ENCODE peak calls at places on chromosomes 2 and 18, in seven cellular contexts. One of them, this sample, is unnamed.

GRCh38 chr2:217286833-217287232 is 427.0 kb upstream of the TNP1 start:
- DNase-seq in sigmoid colon: no peak
- DNase-seq in ovary: no peak
- DNase-seq in tibial nerve: no peak
- DNase-seq in transverse colon: no peak
- DNase-seq in stomach: no peak
- DNase-seq in K562: no peak
- DNase-seq in this sample: no peak

GRCh38 chr2:169818241-169818640 is 6.5 kb downstream of the METTL5 start:
- DNase-seq in sigmoid colon: no peak
- DNase-seq in ovary: no peak
- DNase-seq in tibial nerve: no peak
- DNase-seq in transverse colon: no peak
- DNase-seq in stomach: no peak
- DNase-seq in K562: no peak
- DNase-seq in this sample: no peak

GRCh38 chr2:240570531-240571313 is 2.4 kb downstream of the RNPEPL1 start:
- DNase-seq in sigmoid colon: peak; percentile 59
- DNase-seq in ovary: peak; percentile 13
- DNase-seq in tibial nerve: no peak
- DNase-seq in transverse colon: peak; percentile 7
- DNase-seq in stomach: peak; percentile 21
- DNase-seq in K562: no peak
- DNase-seq in this sample: peak; percentile 57

GRCh38 chr2:231199219-231199618 is 788 bp downstream of the ARMC9 start:
- DNase-seq in sigmoid colon: peak; percentile 69
- DNase-seq in ovary: no peak
- DNase-seq in tibial nerve: no peak
- DNase-seq in transverse colon: no peak
- DNase-seq in stomach: no peak
- DNase-seq in K562: no peak
- DNase-seq in this sample: no peak

GRCh38 chr2:135742307-135742838 is 718 bp downstream of the UBXN4 start:
- DNase-seq in sigmoid colon: no peak
- DNase-seq in ovary: no peak
- DNase-seq in tibial nerve: peak; percentile 32
- DNase-seq in transverse colon: peak; percentile 36
- DNase-seq in stomach: peak; percentile 35
- DNase-seq in K562: no peak
- DNase-seq in this sample: peak; percentile 90

GRCh38 chr2:159010340-159010739 is 41.9 kb downstream of the TANC1 start:
- DNase-seq in sigmoid colon: no peak
- DNase-seq in ovary: no peak
- DNase-seq in tibial nerve: no peak
- DNase-seq in transverse colon: no peak
- DNase-seq in stomach: no peak
- DNase-seq in K562: no peak
- DNase-seq in this sample: peak; percentile 45

GRCh38 chr2:102485151-102485769 is 12.2 kb downstream of the SLC9A4 start:
- DNase-seq in sigmoid colon: no peak
- DNase-seq in ovary: no peak
- DNase-seq in tibial nerve: no peak
- DNase-seq in transverse colon: no peak
- DNase-seq in stomach: no peak
- DNase-seq in K562: no peak
- DNase-seq in this sample: no peak

GRCh38 chr2:151238527-151239487 is 22.9 kb downstream of the RBM43 start:
- DNase-seq in sigmoid colon: peak; percentile 83
- DNase-seq in ovary: peak; percentile 26
- DNase-seq in tibial nerve: peak; percentile 70
- DNase-seq in transverse colon: peak; percentile 27
- DNase-seq in stomach: no peak
- DNase-seq in K562: peak; percentile 64
- DNase-seq in this sample: no peak

GRCh38 chr18:42038936-42039335 is 83.9 kb downstream of the PIK3C3 start:
- DNase-seq in sigmoid colon: no peak
- DNase-seq in ovary: no peak
- DNase-seq in tibial nerve: no peak
- DNase-seq in transverse colon: no peak
- DNase-seq in stomach: no peak
- DNase-seq in K562: no peak
- DNase-seq in this sample: no peak

GRCh38 chr18:32470136-32470712 is 458 bp downstream of the GAREM1 start:
- DNase-seq in sigmoid colon: peak; percentile 79
- DNase-seq in ovary: peak; percentile 40
- DNase-seq in tibial nerve: no peak
- DNase-seq in transverse colon: peak; percentile 40
- DNase-seq in stomach: peak; percentile 45
- DNase-seq in K562: no peak
- DNase-seq in this sample: no peak

GRCh38 chr2:111121873-111122630 is 1.3 kb downstream of the BCL2L11 start:
- DNase-seq in sigmoid colon: peak; percentile 92
- DNase-seq in ovary: peak; percentile 82
- DNase-seq in tibial nerve: peak; percentile 69
- DNase-seq in transverse colon: peak; percentile 91
- DNase-seq in stomach: peak; percentile 91
- DNase-seq in K562: peak; percentile 82
- DNase-seq in this sample: peak; percentile 99

GRCh38 chr2:144071461-144071860 is 448.5 kb downstream of the ZEB2 start:
- DNase-seq in sigmoid colon: no peak
- DNase-seq in ovary: no peak
- DNase-seq in tibial nerve: no peak
- DNase-seq in transverse colon: no peak
- DNase-seq in stomach: no peak
- DNase-seq in K562: no peak
- DNase-seq in this sample: no peak

GRCh38 chr18:3449702-3450357 is at the start of gene TGIF1:
- DNase-seq in sigmoid colon: peak; percentile 94
- DNase-seq in ovary: peak; percentile 82
- DNase-seq in tibial nerve: peak; percentile 82
- DNase-seq in transverse colon: peak; percentile 88
- DNase-seq in stomach: peak; percentile 83
- DNase-seq in K562: peak; percentile 87
- DNase-seq in this sample: peak; percentile 94

GRCh38 chr2:7707723-7708122 is 790.5 kb downstream of the RNF144A start:
- DNase-seq in sigmoid colon: no peak
- DNase-seq in ovary: no peak
- DNase-seq in tibial nerve: no peak
- DNase-seq in transverse colon: no peak
- DNase-seq in stomach: no peak
- DNase-seq in K562: no peak
- DNase-seq in this sample: no peak
- TF ChIP-seq EP300 in sigmoid colon: no peak
- TF ChIP-seq EP300 in ovary: no peak
- TF ChIP-seq EP300 in tibial nerve: no peak
- TF ChIP-seq EP300 in transverse colon: no peak
- TF ChIP-seq EP300 in stomach: no peak
- TF ChIP-seq EP300 in K562: no peak
- TF ChIP-seq EP300 in this sample: no peak

GRCh38 chr18:172361-172760 is 14.0 kb downstream of the USP14 start:
- DNase-seq in sigmoid colon: no peak
- DNase-seq in ovary: no peak
- DNase-seq in tibial nerve: no peak
- DNase-seq in transverse colon: no peak
- DNase-seq in stomach: no peak
- DNase-seq in K562: no peak
- DNase-seq in this sample: no peak
- H3K36me3 ChIP-seq in sigmoid colon: peaks cover 8% of the 10 kb centered on the region
- H3K36me3 ChIP-seq in ovary: no peaks in the 10 kb centered on the region
- H3K36me3 ChIP-seq in tibial nerve: no peaks in the 10 kb centered on the region
- H3K36me3 ChIP-seq in transverse colon: no peaks in the 10 kb centered on the region
- H3K36me3 ChIP-seq in stomach: peaks cover 73% of the 10 kb centered on the region
- H3K36me3 ChIP-seq in K562: peaks cover 67% of the 10 kb centered on the region
- H3K36me3 ChIP-seq in this sample: peaks cover 26% of the 10 kb centered on the region

GRCh38 chr2:53740170-53740569 is 27.4 kb upstream of the CHAC2 start:
- DNase-seq in sigmoid colon: no peak
- DNase-seq in ovary: no peak
- DNase-seq in tibial nerve: no peak
- DNase-seq in transverse colon: no peak
- DNase-seq in stomach: no peak
- DNase-seq in K562: no peak
- DNase-seq in this sample: no peak
- TF ChIP-seq CTCF in sigmoid colon: peak; percentile 26
- TF ChIP-seq CTCF in ovary: no peak
- TF ChIP-seq CTCF in tibial nerve: peak; percentile 4
- TF ChIP-seq CTCF in transverse colon: peak; percentile 24
- TF ChIP-seq CTCF in stomach: no peak
- TF ChIP-seq CTCF in K562: no peak
- TF ChIP-seq CTCF in this sample: no peak

GRCh38 chr2:118090387-118091139 is 2.3 kb downstream of the INSIG2 start:
- DNase-seq in sigmoid colon: no peak
- DNase-seq in ovary: no peak
- DNase-seq in tibial nerve: no peak
- DNase-seq in transverse colon: no peak
- DNase-seq in stomach: no peak
- DNase-seq in K562: no peak
- DNase-seq in this sample: no peak

GRCh38 chr2:118091140-118091478 is 2.8 kb downstream of the INSIG2 start:
- DNase-seq in sigmoid colon: no peak
- DNase-seq in ovary: no peak
- DNase-seq in tibial nerve: no peak
- DNase-seq in transverse colon: no peak
- DNase-seq in stomach: no peak
- DNase-seq in K562: no peak
- DNase-seq in this sample: no peak

GRCh38 chr2:118086024-118086633 is 2.1 kb upstream of the INSIG2 start:
- DNase-seq in sigmoid colon: no peak
- DNase-seq in ovary: no peak
- DNase-seq in tibial nerve: no peak
- DNase-seq in transverse colon: no peak
- DNase-seq in stomach: no peak
- DNase-seq in K562: no peak
- DNase-seq in this sample: no peak

GRCh38 chr2:118089015-118089800 is 937 bp downstream of the INSIG2 start:
- DNase-seq in sigmoid colon: no peak
- DNase-seq in ovary: no peak
- DNase-seq in tibial nerve: no peak
- DNase-seq in transverse colon: peak; percentile 31
- DNase-seq in stomach: peak; percentile 34
- DNase-seq in K562: peak; percentile 22
- DNase-seq in this sample: no peak

GRCh38 chr2:118088051-118089014 is at the start of gene INSIG2:
- DNase-seq in sigmoid colon: peak; percentile 94
- DNase-seq in ovary: peak; percentile 87
- DNase-seq in tibial nerve: peak; percentile 79
- DNase-seq in transverse colon: peak; percentile 96
- DNase-seq in stomach: peak; percentile 96
- DNase-seq in K562: peak; percentile 91
- DNase-seq in this sample: peak; percentile 98
- TF ChIP-seq EP300 in sigmoid colon: no peak
- TF ChIP-seq EP300 in ovary: no peak
- TF ChIP-seq EP300 in tibial nerve: peak; percentile 75
- TF ChIP-seq EP300 in transverse colon: no peak
- TF ChIP-seq EP300 in stomach: no peak
- TF ChIP-seq EP300 in K562: peak; percentile 25
- TF ChIP-seq EP300 in this sample: no peak